ENCODE peak calls at places on chromosomes 2 and 18, in ten cellular contexts. C is T follicular helper cell; V is endothelial cell of umbilical vein; O is activated T-helper 1 cell treated with anti-CD3 and anti-CD28 coated beads, Interleukin-2, amount 50 U/mL, for 16 hours; K is globus pallidus; N is renal cortical epithelial cell; R is RWPE2; B is NCI-H1417; F is astrocyte of the spinal cord; E is G401. W is an unnamed sample.

GRCh38 chr2:217887841-217888665 is 114.7 kb downstream of the TNS1 start:
- DNase-seq in C (no peak), V (peak), O (no peak), K (no peak), N (no peak), R (no peak), B (no peak), F (no peak), E (no peak), W (no peak)

GRCh38 chr2:173288561-173288960 is 66.1 kb upstream of the CDCA7 start:
- DNase-seq in C (no peak), V (no peak), O (no peak), K (no peak), N (no peak), R (no peak), B (no peak), F (peak), E (no peak), W (no peak)

GRCh38 chr2:41194235-41194634 is 742.3 kb upstream of the SLC8A1 start:
- DNase-seq in C (no peak), V (peak), O (no peak), K (no peak), N (peak), R (no peak), B (no peak), F (peak), E (no peak), W (no peak)

GRCh38 chr18:37253424-37254255 is 312.0 kb downstream of the CELF4 start:
- DNase-seq in C (no peak), V (no peak), O (no peak), K (no peak), N (no peak), R (no peak), B (no peak), F (no peak), E (no peak), W (no peak)

GRCh38 chr2:126880262-126880800 is 18.4 kb upstream of the TEX51 start:
- DNase-seq in C (no peak), V (no peak), O (no peak), K (no peak), N (no peak), R (no peak), B (no peak), F (no peak), E (no peak), W (no peak)

GRCh38 chr18:4207383-4207782 is 247.7 kb downstream of the DLGAP1 start:
- DNase-seq in C (no peak), V (no peak), O (no peak), K (no peak), N (no peak), R (no peak), B (no peak), F (no peak), E (no peak), W (no peak)

GRCh38 chr18:37476182-37476581 is 89.4 kb downstream of the CELF4 start:
- DNase-seq in C (no peak), V (peak), O (no peak), K (peak), N (no peak), R (no peak), B (peak), F (no peak), E (no peak), W (no peak)

GRCh38 chr2:235511187-235511661 is 17.4 kb downstream of the AGAP1 start:
- DNase-seq in C (no peak), V (peak), O (no peak), K (no peak), N (peak), R (peak), B (peak), F (peak), E (no peak), W (peak)

GRCh38 chr2:24206242-24206641 is 31.4 kb downstream of the FAM228A start:
- DNase-seq in C (no peak), V (no peak), O (no peak), K (no peak), N (no peak), R (no peak), B (no peak), F (no peak), E (no peak), W (no peak)

GRCh38 chr2:233353769-233354499 is at the start of gene DGKD:
- DNase-seq in C (peak), V (peak), O (peak), K (peak), N (peak), R (no peak), B (peak), F (peak), E (peak), W (peak)

GRCh38 chr18:25737710-25738251 is 352.6 kb downstream of the SS18 start:
- DNase-seq in C (no peak), V (peak), O (no peak), K (peak), N (peak), R (no peak), B (no peak), F (peak), E (no peak), W (no peak)

GRCh38 chr2:55088400-55088799 is 38.1 kb upstream of the RTN4 start:
- DNase-seq in C (no peak), V (no peak), O (no peak), K (no peak), N (no peak), R (no peak), B (no peak), F (no peak), E (no peak), W (no peak)

GRCh38 chr2:151862688-151863087 is 34.5 kb upstream of the ARL5A start:
- DNase-seq in C (no peak), V (no peak), O (no peak), K (no peak), N (peak), R (no peak), B (no peak), F (no peak), E (no peak), W (peak)

GRCh38 chr18:77165489-77166415 is 33.2 kb upstream of the MBP start:
- DNase-seq in C (no peak), V (no peak), O (no peak), K (no peak), N (no peak), R (no peak), B (no peak), F (peak), E (no peak), W (no peak)

GRCh38 chr2:31440764-31441163 is 26.2 kb upstream of the XDH start:
- DNase-seq in C (no peak), V (no peak), O (no peak), K (no peak), N (no peak), R (no peak), B (no peak), F (peak), E (no peak), W (no peak)

GRCh38 chr2:216643986-216644662 is 10.9 kb downstream of the IGFBP2 start:
- DNase-seq in C (no peak), V (peak), O (no peak), K (no peak), N (no peak), R (no peak), B (no peak), F (no peak), E (no peak), W (no peak)

GRCh38 chr2:55743583-55743982 is 49.9 kb upstream of the PNPT1 start:
- DNase-seq in C (no peak), V (no peak), O (no peak), K (no peak), N (peak), R (no peak), B (no peak), F (peak), E (no peak), W (no peak)

GRCh38 chr2:63000801-63001200 is 49.8 kb upstream of the OTX1 start:
- DNase-seq in C (no peak), V (no peak), O (no peak), K (no peak), N (no peak), R (no peak), B (no peak), F (peak), E (no peak), W (no peak)

GRCh38 chr2:119264781-119265692 is 41.4 kb downstream of the STEAP3 start:
- DNase-seq in C (no peak), V (peak), O (no peak), K (no peak), N (peak), R (no peak), B (peak), F (peak), E (peak), W (peak)